ENCODE peak calls at places on chromosome 3, in nine cellular contexts. E, N, R, B, I, Y, D, W and L are unnamed samples.
A peak's percentile ranks its signal among the peaks of the same experiment; 100 is the strongest.

GRCh38 chr3:169328471-169328870 is 335.0 kb downstream of the MECOM start:
- DNase-seq in N (no peak), B (no peak), W (no peak), I (no peak), D (no peak), R (no peak), E (no peak), Y (no peak), L (no peak)

GRCh38 chr3:194328080-194328571 is 23.0 kb downstream of the CPN2 start:
- DNase-seq in B (no peak), I (peak; percentile 56), N (no peak), R (no peak), E (no peak), W (peak; percentile 82), D (no peak), Y (no peak), L (peak; percentile 63)

GRCh38 chr3:172270767-172271166 is 177.5 kb downstream of the GHSR start:
- DNase-seq in W (no peak), B (peak; percentile 37), D (peak; percentile 16), I (no peak), E (no peak), N (no peak), Y (no peak), R (no peak), L (no peak)

GRCh38 chr3:36991923-36992805 is 767 bp downstream of the EPM2AIP1 start:
- DNase-seq in B (no peak), N (no peak), W (peak; percentile 66), D (no peak), R (peak; percentile 42), E (no peak), I (peak; percentile 67), Y (no peak), L (peak; percentile 33)

GRCh38 chr3:123732447-123732846 is 147.6 kb upstream of the HACD2 start:
- DNase-seq in E (no peak), Y (no peak), I (no peak), R (no peak), N (no peak), D (no peak), W (no peak), B (no peak), L (no peak)

GRCh38 chr3:98812851-98813374 is 49.8 kb downstream of the ST3GAL6 start:
- DNase-seq in B (peak; percentile 13), R (no peak), W (peak; percentile 40), D (peak; percentile 6), I (peak; percentile 46), E (peak; percentile 53), Y (peak; percentile 62), N (peak; percentile 5), L (peak; percentile 55)

GRCh38 chr3:59273976-59274375 is 224.2 kb upstream of the CFAP20DC start:
- DNase-seq in B (no peak), E (no peak), R (peak; percentile 54), W (no peak), Y (no peak), N (no peak), I (peak; percentile 83), D (no peak), L (no peak)

GRCh38 chr3:149480326-149481017 is 6.0 kb downstream of the TM4SF4 start:
- DNase-seq in D (peak; percentile 57), W (peak; percentile 91), E (peak; percentile 88), N (peak; percentile 86), I (peak; percentile 83), B (peak; percentile 83), R (no peak), Y (peak; percentile 83), L (peak; percentile 89)

GRCh38 chr3:121493431-121493830 is 52.4 kb downstream of the POLQ start:
- DNase-seq in N (no peak), R (no peak), W (peak; percentile 16), E (no peak), D (no peak), Y (no peak), B (no peak), I (peak; percentile 35), L (no peak)